ENCODE peak calls at places on chromosomes 6 and 20, in six cellular contexts. R is sigmoid colon, K is H1, Q is esophagus muscularis mucosa, T is NT2/D1, F is esophagus squamous epithelium. B is an unnamed sample. For H3K9me3 and H3K27me3, the result is how much of the 10 kb centered on the place peaks cover.

GRCh38 chr20:44080646-44081267 is 106.2 kb downstream of the JPH2 start:
- DNase-seq in R (peak), K (peak), Q (peak), T (peak), F (no peak), B (peak)

GRCh38 chr6:161168281-161168891 is 105.5 kb downstream of the AGPAT4 start:
- DNase-seq in R (no peak), K (no peak), Q (no peak), T (peak), F (no peak), B (no peak)

GRCh38 chr6:138540468-138540867 is 41.2 kb upstream of the NHSL1 start:
- DNase-seq in R (no peak), K (no peak), Q (no peak), T (no peak), F (no peak), B (no peak)

GRCh38 chr6:70547313-70547712 is 19.4 kb upstream of the SDHAF4 start:
- DNase-seq in R (no peak), K (no peak), Q (no peak), T (no peak), F (no peak), B (no peak)

GRCh38 chr6:34546551-34547321 is 9.4 kb downstream of the SPDEF start:
- DNase-seq in R (peak), K (no peak), Q (no peak), T (no peak), F (no peak), B (peak)

GRCh38 chr6:20191951-20192350 is 20.3 kb downstream of the MBOAT1 start:
- DNase-seq in R (no peak), K (no peak), Q (no peak), T (no peak), F (no peak), B (no peak)

GRCh38 chr6:89145461-89145961 is 344 bp upstream of the PM20D2 start:
- DNase-seq in R (no peak), K (no peak), Q (no peak), T (no peak), F (no peak), B (no peak)

GRCh38 chr6:151962246-151962846 is 154.9 kb downstream of the ESR1 start:
- DNase-seq in R (no peak), K (no peak), Q (no peak), T (no peak), F (no peak), B (no peak)

GRCh38 chr6:22804620-22805271 is 235.4 kb downstream of the HDGFL1 start:
- DNase-seq in R (no peak), K (no peak), Q (no peak), T (no peak), F (no peak), B (no peak)

GRCh38 chr6:3908961-3909360 is 59.8 kb downstream of the FAM50B start:
- DNase-seq in R (no peak), K (no peak), Q (no peak), T (no peak), F (no peak), B (no peak)

GRCh38 chr6:2429032-2429431 is 183.6 kb upstream of the GMDS start:
- DNase-seq in R (no peak), K (no peak), Q (peak), T (no peak), F (no peak), B (no peak)

GRCh38 chr20:62241501-62241900 is 3.2 kb downstream of the OSBPL2 start:
- DNase-seq in R (no peak), K (no peak), Q (no peak), T (no peak), F (no peak), B (no peak)

GRCh38 chr20:4190792-4191519 is 175.6 kb upstream of the RNF24 start:
- DNase-seq in R (peak), K (no peak), Q (no peak), T (no peak), F (no peak), B (no peak)

GRCh38 chr6:123997223-123997622 is 193.6 kb downstream of the NKAIN2 start:
- DNase-seq in R (no peak), K (no peak), Q (no peak), T (no peak), F (no peak), B (no peak)

GRCh38 chr6:15464211-15464725 is 198.6 kb downstream of the DTNBP1 start:
- DNase-seq in R (no peak), K (peak), Q (no peak), T (no peak), F (no peak), B (no peak)

GRCh38 chr20:56628873-56629463 is at the start of gene TFAP2C:
- DNase-seq in R (peak), K (no peak), Q (no peak), T (no peak), F (no peak), B (peak)

GRCh38 chr6:26126394-26127221 is 39.4 kb downstream of the HFE start:
- DNase-seq in R (no peak), K (no peak), Q (no peak), T (no peak), F (no peak), B (no peak)

GRCh38 chr20:23130622-23130916 is 44.4 kb upstream of the CD93 start:
- DNase-seq in R (peak), K (no peak), Q (no peak), T (no peak), F (no peak), B (no peak)

GRCh38 chr6:41092421-41093140 is 19.8 kb downstream of the NFYA start:
- DNase-seq in R (no peak), K (no peak), Q (no peak), T (no peak), F (no peak), B (no peak)

GRCh38 chr6:24332306-24332705 is 25.6 kb downstream of the DCDC2 start:
- DNase-seq in R (no peak), K (no peak), Q (no peak), T (no peak), F (no peak), B (no peak)

GRCh38 chr6:30641048-30641447 is 5.9 kb upstream of the C6orf136 start:
- DNase-seq in R (no peak), K (no peak), Q (no peak), T (no peak), F (no peak), B (no peak)

GRCh38 chr6:106628658-106629102 is 618 bp downstream of the RTN4IP1 start:
- DNase-seq in R (no peak), K (no peak), Q (no peak), T (no peak), F (no peak), B (no peak)

GRCh38 chr6:16764188-16764950 is 3.1 kb upstream of the ATXN1 start:
- DNase-seq in R (no peak), K (no peak), Q (no peak), T (no peak), F (no peak), B (no peak)

GRCh38 chr6:135179920-135180457 is 1.1 kb upstream of the MYB start:
- DNase-seq in R (no peak), K (no peak), Q (no peak), T (no peak), F (no peak), B (no peak)

GRCh38 chr6:164415832-164416563 is 893.4 kb downstream of the C6orf118 start:
- DNase-seq in R (no peak), K (no peak), Q (no peak), T (no peak), F (no peak), B (no peak)

GRCh38 chr6:136511921-136512320 is 38.3 kb downstream of the MAP7 start:
- DNase-seq in R (no peak), K (no peak), Q (no peak), T (no peak), F (no peak), B (no peak)

GRCh38 chr6:28922841-28923317 is 906 bp downstream of the TRIM27 start:
- DNase-seq in R (no peak), K (no peak), Q (no peak), T (no peak), F (no peak), B (no peak)

GRCh38 chr20:57259179-57260021 is 7.0 kb downstream of the BMP7 start:
- DNase-seq in R (no peak), K (no peak), Q (no peak), T (no peak), F (no peak), B (no peak)

GRCh38 chr20:63695419-63696310 is 787 bp upstream of the TNFRSF6B start:
- DNase-seq in R (peak), K (no peak), Q (no peak), T (no peak), F (no peak), B (peak)

GRCh38 chr6:137155830-137156229 is 17.6 kb downstream of the IL22RA2 start:
- DNase-seq in R (no peak), K (no peak), Q (no peak), T (no peak), F (no peak), B (no peak)

GRCh38 chr6:71533939-71534379 is 245.3 kb downstream of the OGFRL1 start:
- DNase-seq in R (no peak), K (no peak), Q (no peak), T (no peak), F (no peak), B (no peak)

GRCh38 chr20:35511814-35512420 is 17.5 kb downstream of the C20orf173 start:
- DNase-seq in R (no peak), K (no peak), Q (no peak), T (peak), F (no peak), B (no peak)

GRCh38 chr20:14963262-14963663 is 625.9 kb upstream of the FLRT3 start:
- DNase-seq in R (no peak), K (no peak), Q (no peak), T (no peak), F (no peak), B (no peak)

GRCh38 chr20:34527016-34527415 is 10.8 kb downstream of the DYNLRB1 start:
- DNase-seq in R (peak), K (no peak), Q (no peak), T (no peak), F (no peak), B (no peak)

DNA sequence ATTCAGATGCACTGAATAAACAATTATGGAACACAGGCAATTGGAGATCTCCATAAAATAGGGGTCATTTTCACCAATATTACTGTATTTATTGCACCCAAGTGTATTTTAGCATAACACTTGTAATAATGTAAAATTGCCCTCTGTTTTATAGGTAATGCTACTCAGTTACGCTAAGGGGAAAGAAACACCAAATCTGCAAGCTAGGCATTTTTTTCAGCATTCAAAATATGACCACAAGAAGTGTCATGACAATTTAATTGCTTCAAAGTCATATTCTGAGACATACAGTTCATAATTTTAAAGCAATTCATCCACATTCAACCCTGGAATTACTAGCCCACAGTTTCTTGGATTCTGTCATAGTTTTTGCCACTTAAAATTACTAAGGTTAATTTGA is 643.2 kb upstream of the NOX3 start:
- DNase-seq in R (no peak), K (no peak), Q (no peak), T (no peak), F (no peak), B (no peak)
- H3K9me3 ChIP-seq in R (under half), K (under half), Q (under half), T (under half), F (under half), B (under half)

DNA sequence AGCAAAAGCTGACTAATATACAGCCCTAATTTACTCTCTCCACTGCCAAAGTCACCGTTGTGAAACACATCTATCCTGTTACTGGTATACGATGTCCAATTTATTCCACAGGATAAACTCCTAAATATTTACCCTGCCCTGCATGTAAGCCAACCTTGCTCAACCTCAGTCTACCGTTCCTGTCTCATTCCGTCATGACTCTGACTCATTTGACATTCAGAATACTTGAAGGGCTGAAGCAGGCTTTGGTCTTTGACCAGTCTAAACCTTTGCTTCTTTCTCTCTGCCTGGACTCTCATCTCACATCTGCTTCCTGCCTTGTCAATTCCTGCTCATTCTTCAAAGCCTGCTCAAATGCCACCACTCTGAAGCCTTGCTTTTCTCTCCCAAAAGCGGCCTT is 157.5 kb downstream of the SCP2D1 start:
- DNase-seq in R (no peak), K (no peak), Q (no peak), T (no peak), F (no peak), B (no peak)
- H3K27me3 ChIP-seq in R (under half), K (under half), Q (under half), T (under half), F (under half), B (under half)

GRCh38 chr20:25085756-25086495 is 4.0 kb upstream of the VSX1 start:
- DNase-seq in R (no peak), K (no peak), Q (peak), T (no peak), F (no peak), B (no peak)
- H3K9me3 ChIP-seq in R (under half), K (under half), Q (under half), T (under half), F (under half), B (under half)

DNA sequence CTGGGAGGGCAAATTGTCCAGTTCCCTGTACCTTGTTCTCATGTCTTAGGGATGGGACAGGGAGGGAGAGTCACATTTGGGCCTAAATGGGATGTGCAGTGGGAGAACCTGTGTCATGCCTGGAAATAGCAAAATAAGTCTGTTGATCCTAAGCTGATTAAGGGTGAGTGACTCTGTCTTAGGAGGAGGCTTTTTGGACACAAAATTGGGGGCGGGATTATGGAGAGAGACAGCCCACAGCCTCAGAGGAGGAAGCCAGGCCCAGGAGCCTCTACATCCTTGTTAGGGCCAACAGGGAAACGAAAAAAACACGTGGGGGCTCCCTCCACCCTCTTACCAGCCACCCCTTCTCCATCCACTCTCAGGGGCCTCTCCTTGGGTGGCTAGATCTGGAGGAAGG is 2.2 kb downstream of the KCNB1 start:
- DNase-seq in R (no peak), K (no peak), Q (no peak), T (no peak), F (no peak), B (no peak)
- H3K27me3 ChIP-seq in R (under half), K (under half), Q (under half), T (under half), F (under half), B (under half)

GRCh38 chr6:5751525-5752252 is 255.0 kb downstream of the NRN1 start:
- DNase-seq in R (no peak), K (no peak), Q (no peak), T (no peak), F (no peak), B (no peak)
- H3K9me3 ChIP-seq in R (under half), K (under half), Q (under half), T (under half), F (under half), B (under half)

GRCh38 chr6:1404066-1404712 is 14.8 kb downstream of the FOXF2 start:
- DNase-seq in R (peak), K (no peak), Q (no peak), T (no peak), F (no peak), B (no peak)

GRCh38 chr6:1407499-1407990 is 18.2 kb downstream of the FOXF2 start:
- DNase-seq in R (no peak), K (no peak), Q (no peak), T (no peak), F (no peak), B (no peak)

GRCh38 chr6:1404713-1405098 is 15.3 kb downstream of the FOXF2 start:
- DNase-seq in R (peak), K (no peak), Q (no peak), T (no peak), F (no peak), B (no peak)

GRCh38 chr6:1406306-1407058 is 17.1 kb downstream of the FOXF2 start:
- DNase-seq in R (no peak), K (no peak), Q (no peak), T (no peak), F (no peak), B (no peak)

DNA sequence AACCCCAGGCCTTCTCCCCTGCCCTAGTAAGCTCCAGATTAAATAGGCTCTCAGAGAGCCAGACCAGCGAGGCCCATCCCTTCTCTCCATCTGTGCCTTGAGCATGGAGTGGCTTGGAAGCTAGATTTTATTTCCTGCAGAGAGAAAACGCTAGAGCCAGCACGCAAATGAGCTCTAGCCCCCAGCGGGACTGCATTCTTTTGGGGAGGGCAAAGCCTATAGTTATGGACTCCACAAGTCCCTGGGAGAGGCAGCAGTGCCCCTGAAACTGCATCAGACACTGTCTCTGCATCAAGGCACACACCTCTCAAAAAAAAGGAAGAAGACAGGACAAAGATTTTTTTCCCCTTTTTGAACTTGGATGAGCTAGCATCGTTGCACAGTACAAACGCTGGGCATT is 15.8 kb downstream of the FOXF2 start:
- DNase-seq in R (peak), K (no peak), Q (no peak), T (no peak), F (no peak), B (no peak)
- H3K27me3 ChIP-seq in R (under half), K (under half), Q (under half), T (under half), F (under half), B (under half)

GRCh38 chr6:150236114-150236513 is 93.3 kb downstream of the PPP1R14C start:
- DNase-seq in R (no peak), K (no peak), Q (no peak), T (no peak), F (no peak), B (no peak)
- H3K9me3 ChIP-seq in R (under half), K (under half), Q (under half), T (under half), F (under half), B (under half)

GRCh38 chr20:59376109-59376841 is 75.9 kb downstream of the EDN3 start:
- DNase-seq in R (no peak), K (no peak), Q (no peak), T (no peak), F (no peak), B (no peak)
- H3K27me3 ChIP-seq in R (under half), K (under half), Q (under half), T (under half), F (under half), B (under half)

DNA sequence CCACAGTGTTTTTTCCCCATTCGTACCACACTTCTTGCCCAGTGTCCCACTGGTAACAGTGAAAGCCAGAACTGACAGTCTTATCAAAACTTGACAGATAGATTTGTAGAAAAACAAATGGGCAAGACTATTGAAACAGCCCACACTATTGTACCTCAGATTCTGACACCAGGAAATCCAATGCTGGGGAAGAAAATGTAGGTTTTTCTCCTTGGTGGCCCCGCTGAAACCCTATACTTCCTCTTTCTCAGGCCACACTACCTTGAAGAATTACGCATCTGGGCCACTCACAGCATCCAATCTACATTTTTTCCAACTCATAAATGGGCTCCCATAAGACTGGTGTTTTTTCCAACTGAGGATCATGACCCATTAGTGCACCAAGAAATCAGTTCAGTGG is 90.9 kb upstream of the HDDC2 start:
- DNase-seq in R (no peak), K (no peak), Q (no peak), T (no peak), F (no peak), B (no peak)
- H3K9me3 ChIP-seq in R (under half), K (under half), Q (under half), T (under half), F (under half), B (under half)

GRCh38 chr6:10409160-10409765 is 5.6 kb downstream of the TFAP2A start:
- DNase-seq in R (no peak), K (no peak), Q (no peak), T (no peak), F (no peak), B (no peak)
- H3K27me3 ChIP-seq in R (half or more), K (half or more), Q (half or more), T (half or more), F (under half), B (half or more)